ENCODE peak calls at places on chromosome 21, in five cellular contexts. K is astrocyte of the hippocampus, Q is GM06990, C is H4, P is omental fat pad. O is an unnamed sample.

GRCh38 chr21:37449302-37449937 is 82.8 kb downstream of the DYRK1A start:
- DNase-seq in K (no peak), P (no peak), C (no peak), Q (no peak), O (no peak)

GRCh38 chr21:28811860-28812259 is 180.8 kb downstream of the LTN1 start:
- DNase-seq in P (no peak), Q (no peak), K (no peak), C (no peak), O (no peak)

GRCh38 chr21:45295576-45296365 is 8.1 kb upstream of the POFUT2 start:
- DNase-seq in Q (no peak), C (no peak), K (peak; percentile 61), P (no peak), O (no peak)

GRCh38 chr21:35256468-35256988 is 207.4 kb upstream of the RUNX1 start:
- DNase-seq in P (peak; percentile 77), K (peak; percentile 98), C (peak; percentile 100), Q (no peak), O (peak; percentile 80)

GRCh38 chr21:37370152-37371040 is 3.8 kb downstream of the DYRK1A start:
- DNase-seq in C (peak; percentile 73), P (no peak), Q (peak; percentile 50), K (no peak), O (no peak)

GRCh38 chr21:42845296-42845965 is 33.9 kb downstream of the WDR4 start:
- DNase-seq in Q (no peak), P (no peak), C (no peak), K (peak; percentile 62), O (peak; percentile 41)

GRCh38 chr21:42913461-42913860 is 12.0 kb downstream of the ERVH48-1 start:
- DNase-seq in C (no peak), Q (no peak), K (no peak), P (no peak), O (no peak)

GRCh38 chr21:42039470-42039901 is 29.3 kb upstream of the ZBTB21 start:
- DNase-seq in K (peak; percentile 41), C (no peak), P (no peak), Q (no peak), O (no peak)

GRCh38 chr21:26130249-26130896 is 40.2 kb downstream of the APP start:
- DNase-seq in C (no peak), K (no peak), Q (no peak), P (no peak), O (no peak)

GRCh38 chr21:37183749-37184148 is 83.4 kb downstream of the VPS26C start:
- DNase-seq in Q (no peak), C (no peak), P (no peak), K (no peak), O (no peak)

GRCh38 chr21:33199516-33200217 is 30.1 kb upstream of the IFNAR2 start:
- DNase-seq in P (peak; percentile 70), C (peak; percentile 93), K (peak; percentile 94), Q (peak; percentile 40), O (peak; percentile 85)

GRCh38 chr21:32330784-32331311 is 32.2 kb downstream of the MRAP start:
- DNase-seq in P (no peak), K (no peak), Q (no peak), C (no peak), O (peak; percentile 64)